ENCODE peak calls at places on chromosomes 12 and 14, in six cellular contexts. J is GM12878, O is K562, H is A549, W is HCT116, Q is SK-N-SH. T is an unnamed sample.

GRCh38 chr12:71610036-71610795 is 53.4 kb downstream of the ZFC3H1 start:
- DNase-seq in Q (no peak), J (no peak), H (no peak), W (no peak), O (no peak), T (no peak)

GRCh38 chr12:64389154-64389553 is 1.4 kb downstream of the C12orf56 start:
- DNase-seq in W (no peak), Q (no peak), J (no peak), H (no peak), O (no peak), T (no peak)

GRCh38 chr14:31510222-31510621 is 22.4 kb upstream of the GPR33 start:
- DNase-seq in Q (peak), W (peak), H (peak), O (peak), J (no peak), T (peak)

GRCh38 chr12:47534695-47535094 is 171.1 kb downstream of the RPAP3 start:
- DNase-seq in O (no peak), J (no peak), W (no peak), Q (no peak), H (no peak), T (no peak)

GRCh38 chr12:53618340-53618739 is 7.8 kb downstream of the ATF7 start:
- DNase-seq in W (no peak), H (no peak), O (no peak), Q (no peak), J (no peak), T (no peak)

GRCh38 chr12:108128221-108129016 is 669 bp upstream of the WSCD2 start:
- DNase-seq in Q (no peak), H (no peak), W (no peak), J (no peak), O (no peak), T (no peak)

GRCh38 chr14:100025111-100025510 is 40.1 kb upstream of the EVL start:
- DNase-seq in W (peak), J (no peak), Q (peak), H (peak), O (peak), T (peak)

GRCh38 chr12:47802312-47802711 is 17.4 kb downstream of the HDAC7 start:
- DNase-seq in W (no peak), O (no peak), Q (peak), H (no peak), J (no peak), T (no peak)

GRCh38 chr12:69354172-69354560 is 5.4 kb upstream of the YEATS4 start:
- DNase-seq in H (no peak), Q (no peak), W (no peak), J (no peak), O (no peak), T (no peak)

GRCh38 chr14:85296466-85297210 is 233.3 kb upstream of the FLRT2 start:
- DNase-seq in J (no peak), W (no peak), Q (no peak), H (no peak), O (no peak), T (no peak)

GRCh38 chr12:65300679-65301349 is 22.3 kb downstream of the MSRB3 start:
- DNase-seq in Q (no peak), H (peak), W (peak), J (no peak), O (peak), T (peak)

GRCh38 chr14:58298477-58298879 is at the start of gene ARID4A:
- DNase-seq in W (no peak), J (no peak), Q (no peak), H (no peak), O (no peak), T (no peak)

GRCh38 chr12:114882083-114882482 is 198.1 kb upstream of the TBX3 start:
- DNase-seq in J (no peak), W (no peak), H (no peak), Q (no peak), O (no peak), T (no peak)

GRCh38 chr14:24829862-24830261 is 195.9 kb upstream of the GZMB start:
- DNase-seq in O (no peak), J (no peak), Q (no peak), W (no peak), H (no peak), T (no peak)

GRCh38 chr14:56284641-56285040 is 166.4 kb downstream of the PELI2 start:
- DNase-seq in J (no peak), W (no peak), H (no peak), O (no peak), Q (no peak), T (no peak)

GRCh38 chr12:13124661-13125505 is 21.4 kb upstream of the GSG1 start:
- DNase-seq in Q (no peak), H (no peak), W (no peak), O (no peak), J (no peak), T (no peak)

GRCh38 chr14:90677484-90678045 is 138.7 kb downstream of the TTC7B start:
- DNase-seq in W (no peak), H (no peak), Q (no peak), O (no peak), J (no peak), T (no peak)

GRCh38 chr14:50542941-50543418 is 10.6 kb upstream of the MAP4K5 start:
- DNase-seq in Q (peak), W (peak), H (peak), O (peak), J (no peak), T (peak)

GRCh38 chr12:56146492-56147460 is 5.6 kb upstream of the MYL6B start:
- DNase-seq in O (no peak), J (no peak), H (no peak), Q (no peak), W (no peak), T (no peak)

GRCh38 chr12:116313194-116313910 is 35.9 kb upstream of the MED13L start:
- DNase-seq in W (no peak), O (no peak), Q (no peak), J (no peak), H (no peak), T (no peak)

GRCh38 chr12:89417246-89417977 is 65.1 kb upstream of the DUSP6 start:
- DNase-seq in H (no peak), W (no peak), O (no peak), J (no peak), Q (no peak), T (no peak)

GRCh38 chr14:74647061-74647833 is 35.2 kb upstream of the LTBP2 start:
- DNase-seq in J (no peak), Q (peak), W (no peak), O (no peak), H (no peak), T (no peak)

GRCh38 chr14:96423446-96424103 is 31.6 kb downstream of the AK7 start:
- DNase-seq in W (no peak), O (no peak), Q (no peak), J (no peak), H (no peak), T (no peak)

GRCh38 chr14:96421236-96421635 is 29.3 kb downstream of the AK7 start:
- DNase-seq in O (no peak), W (no peak), Q (no peak), J (no peak), H (no peak), T (no peak)

GRCh38 chr14:96423012-96423411 is 31.1 kb downstream of the AK7 start:
- DNase-seq in O (no peak), Q (no peak), J (no peak), H (no peak), W (no peak), T (no peak)

DNA sequence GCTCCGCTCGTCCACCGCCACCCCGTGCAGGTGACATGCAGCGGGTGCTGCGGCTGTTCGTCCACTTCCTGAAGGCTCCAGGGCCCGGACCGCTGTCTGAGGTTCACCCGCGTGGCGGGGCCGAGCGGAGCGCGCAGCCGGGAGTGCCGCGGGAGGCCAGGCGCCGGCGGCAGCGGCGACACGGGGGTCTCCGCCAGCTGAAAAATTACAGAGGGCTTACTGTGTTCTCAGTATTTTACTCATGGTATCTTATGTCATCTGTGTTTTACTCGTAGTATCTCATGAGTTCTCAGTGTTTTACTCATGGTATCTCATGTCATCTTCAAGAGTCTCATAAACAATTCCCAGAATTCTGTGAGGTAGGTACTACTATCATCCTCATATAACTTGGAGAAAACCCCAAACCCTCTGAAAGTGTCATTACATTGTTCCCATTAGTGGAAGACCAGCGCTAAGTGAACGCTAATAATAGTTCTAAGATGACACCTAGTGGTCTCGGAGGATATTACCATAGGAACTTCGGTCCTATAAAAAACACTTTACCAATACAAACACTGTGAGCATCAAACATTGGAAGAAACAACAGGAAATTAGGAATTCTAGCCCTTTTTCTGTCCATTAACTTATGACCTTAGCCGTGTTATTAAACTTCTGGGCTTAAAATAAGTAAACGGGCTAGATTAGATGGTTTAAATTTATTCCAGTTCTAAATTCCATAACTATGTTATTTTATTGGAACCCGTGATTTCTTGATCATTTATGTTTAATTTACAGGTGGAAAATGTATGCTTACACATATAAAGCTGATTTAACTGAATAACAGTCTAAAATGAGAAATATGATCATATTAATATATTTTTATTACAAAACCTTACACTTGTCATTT is 32.4 kb downstream of the AK7 start:
- DNase-seq in Q (peak), O (peak), H (peak), W (peak), J (peak), T (peak)
- TF ChIP-seq MAX in Q (no peak), O (no peak), H (no peak), W (no peak), J (no peak), T (no peak)

GRCh38 chr14:64879635-64880381 is at the start of gene SPTB:
- DNase-seq in J (no peak), H (peak), Q (peak), W (no peak), O (peak), T (no peak)
- TF ChIP-seq MAX in J (no peak), H (no peak), Q (no peak), W (no peak), O (no peak), T (no peak)

GRCh38 chr12:39483042-39483441 is 40.1 kb upstream of the KIF21A start:
- DNase-seq in J (no peak), O (no peak), W (no peak), Q (no peak), H (no peak), T (no peak)

DNA sequence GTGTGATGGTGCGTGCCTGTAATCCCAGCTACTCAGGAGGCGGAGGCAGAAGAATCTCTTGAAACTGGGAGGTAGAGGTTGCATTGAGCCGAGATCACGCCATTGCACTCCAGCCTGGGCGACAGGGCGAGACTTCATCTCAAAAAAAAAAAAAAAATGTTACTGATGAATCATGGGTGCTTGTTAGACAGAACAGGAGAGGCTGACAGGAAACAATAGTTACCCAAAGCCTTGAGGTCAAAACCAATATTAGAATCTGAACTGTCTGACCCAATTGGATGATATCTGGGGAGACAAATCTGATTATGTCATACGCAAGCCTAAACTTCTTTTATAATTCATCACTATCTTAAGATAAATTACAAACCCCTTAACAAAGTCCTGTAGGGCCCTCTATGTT is 40.7 kb upstream of the KIF21A start:
- DNase-seq in O (no peak), H (no peak), Q (no peak), J (no peak), W (no peak), T (no peak)
- TF ChIP-seq MAX in O (no peak), H (no peak), Q (no peak), J (no peak), W (no peak), T (no peak)

DNA sequence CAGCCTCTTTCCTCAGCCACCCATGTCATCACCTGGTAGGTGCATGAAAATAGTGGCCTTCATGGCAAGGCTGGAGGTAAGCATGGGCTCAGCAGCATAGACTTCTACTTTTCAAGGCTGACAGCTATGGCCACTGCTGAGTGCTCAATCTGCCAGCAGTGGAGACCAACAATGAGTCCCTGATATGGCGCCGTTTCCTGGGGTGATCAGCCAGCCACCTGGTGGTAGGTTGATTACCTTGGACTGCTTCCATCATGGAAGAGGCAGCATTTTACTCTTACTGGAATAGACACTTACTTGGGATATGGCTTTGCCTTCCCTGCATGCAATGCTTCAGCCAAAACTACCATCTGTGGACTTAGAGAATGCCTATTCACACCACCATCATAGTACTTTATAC is 39.5 kb upstream of the USP44 start:
- DNase-seq in O (no peak), Q (no peak), J (no peak), H (no peak), W (no peak), T (no peak)
- TF ChIP-seq MAX in O (no peak), Q (no peak), J (no peak), H (no peak), W (no peak), T (no peak)

DNA sequence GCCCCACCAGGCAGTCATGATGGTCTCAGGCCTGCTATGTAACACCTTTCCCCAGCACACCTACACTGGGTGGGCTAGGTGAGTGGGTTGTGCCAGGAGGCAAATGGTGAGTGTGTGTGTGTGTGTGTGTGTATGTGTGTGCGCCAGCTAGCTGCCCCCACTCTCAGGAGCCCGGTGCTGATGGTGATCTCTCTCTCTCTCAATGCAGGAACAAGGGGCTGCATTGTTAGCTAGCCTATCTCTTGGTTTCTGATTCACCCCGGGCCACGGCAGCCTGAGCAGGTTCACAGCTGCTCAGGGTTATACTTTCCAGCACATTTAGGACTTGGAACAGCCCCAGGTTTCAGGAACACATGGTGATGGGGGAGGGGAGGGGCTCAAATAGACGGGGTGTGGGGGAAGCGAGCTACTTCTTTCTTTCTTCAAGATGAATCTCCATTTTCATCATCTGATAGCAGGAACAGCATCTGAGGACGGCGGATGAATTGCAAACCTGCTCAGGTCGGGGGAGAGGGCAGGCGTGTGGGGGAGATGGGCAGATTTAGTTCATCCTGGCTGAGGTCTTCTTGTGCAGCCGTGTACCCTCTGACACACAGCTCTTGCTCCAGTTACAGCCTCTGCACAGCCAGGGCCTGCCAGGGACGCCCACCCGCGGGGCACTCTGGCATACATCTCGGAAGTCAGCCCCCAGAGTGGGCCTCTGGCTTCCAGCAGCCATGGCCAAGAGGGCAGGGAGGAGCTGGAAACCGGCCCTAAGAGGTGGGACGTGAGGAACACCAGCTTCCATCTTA is 137.7 kb downstream of the ZFP36L1 start:
- DNase-seq in Q (peak), W (no peak), O (no peak), J (no peak), H (no peak), T (peak)
- TF ChIP-seq MAX in Q (no peak), W (no peak), O (no peak), J (no peak), H (no peak), T (no peak)

DNA sequence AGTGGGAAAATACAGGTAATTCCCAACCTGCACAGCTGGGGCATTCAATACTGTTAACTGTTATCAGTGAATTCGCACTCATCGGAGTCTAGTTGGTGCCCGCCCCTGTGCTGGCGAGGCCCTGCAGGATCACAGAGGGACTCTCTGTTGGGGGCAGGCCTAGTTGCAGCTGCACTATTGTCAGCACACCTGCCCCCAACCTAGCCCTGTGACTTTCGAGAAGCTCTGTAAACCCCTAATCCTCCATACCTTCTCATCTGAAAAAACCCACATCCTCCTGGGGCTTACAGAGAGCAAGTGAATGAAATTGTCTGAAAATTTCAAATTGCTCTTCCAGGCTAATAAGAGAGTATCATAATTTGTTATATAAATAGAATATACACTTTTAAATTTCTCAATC is 132.2 kb upstream of the NUDT4 start:
- DNase-seq in Q (no peak), W (no peak), H (no peak), O (no peak), J (peak), T (no peak)
- TF ChIP-seq MAX in Q (no peak), W (no peak), H (no peak), O (no peak), J (no peak), T (no peak)

GRCh38 chr14:102749833-102750775 is 27.1 kb upstream of the TRAF3 start:
- DNase-seq in W (no peak), Q (no peak), J (no peak), O (no peak), H (no peak), T (no peak)

GRCh38 chr14:102746568-102747438 is 30.4 kb upstream of the TRAF3 start:
- DNase-seq in J (no peak), Q (no peak), H (no peak), O (no peak), W (no peak), T (no peak)

GRCh38 chr14:102751088-102751487 is 26.2 kb upstream of the TRAF3 start:
- DNase-seq in H (no peak), J (no peak), W (no peak), Q (no peak), O (no peak), T (no peak)

GRCh38 chr14:102749393-102749792 is 27.9 kb upstream of the TRAF3 start:
- DNase-seq in H (no peak), W (no peak), Q (no peak), J (no peak), O (no peak), T (no peak)

DNA sequence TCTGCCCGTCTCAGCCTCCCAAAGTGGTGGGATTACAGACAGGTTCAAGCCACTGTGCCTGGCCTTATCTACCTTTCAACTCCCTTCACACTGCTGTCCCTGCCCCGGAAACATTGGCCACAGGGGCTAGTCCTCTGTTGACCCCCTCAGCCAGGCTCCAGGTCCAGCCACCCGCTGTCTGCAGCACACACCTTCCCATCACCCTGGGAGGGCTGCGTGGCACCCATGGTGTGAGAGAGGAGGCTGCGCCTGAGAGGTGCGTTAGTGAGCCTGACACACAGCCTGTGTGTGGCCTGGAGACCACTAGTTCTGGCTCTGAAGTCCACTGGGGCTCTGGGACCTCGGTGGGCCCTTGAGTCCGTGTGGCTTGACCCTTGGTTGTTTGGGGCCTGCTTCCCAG is 28.4 kb upstream of the TRAF3 start:
- DNase-seq in J (no peak), W (no peak), H (no peak), Q (no peak), O (no peak), T (no peak)
- TF ChIP-seq MAX in J (no peak), W (no peak), H (no peak), Q (no peak), O (no peak), T (no peak)

GRCh38 chr12:24012528-24012927 is 63.1 kb upstream of the SOX5 start:
- DNase-seq in O (no peak), J (no peak), Q (no peak), W (no peak), H (no peak), T (peak)
- TF ChIP-seq MAX in O (no peak), J (no peak), Q (no peak), W (no peak), H (no peak), T (no peak)

GRCh38 chr14:76698191-76698590 is 63.1 kb upstream of the VASH1 start:
- DNase-seq in O (no peak), J (no peak), W (no peak), H (no peak), Q (no peak), T (no peak)

GRCh38 chr14:76697246-76697645 is 64.0 kb upstream of the VASH1 start:
- DNase-seq in W (no peak), Q (no peak), H (no peak), J (no peak), O (no peak), T (no peak)

GRCh38 chr14:76695263-76695920 is 65.9 kb upstream of the VASH1 start:
- DNase-seq in Q (no peak), W (no peak), H (no peak), J (no peak), O (no peak), T (no peak)

GRCh38 chr14:76696791-76697190 is 64.5 kb upstream of the VASH1 start:
- DNase-seq in Q (no peak), J (no peak), W (no peak), H (no peak), O (no peak), T (no peak)

GRCh38 chr14:76696361-76696760 is 64.9 kb upstream of the VASH1 start:
- DNase-seq in O (no peak), Q (no peak), J (no peak), W (no peak), H (no peak), T (no peak)
- TF ChIP-seq MAX in O (no peak), Q (no peak), J (no peak), W (no peak), H (no peak), T (no peak)

T was measured in HepG2.